ENCODE peak calls at places on chromosomes 12 and 14, in five cellular contexts. One of them, this sample, is unnamed.

GRCh38 chr14:94009767-94010166 is 12.7 kb downstream of the CCDC197 start:
- DNase-seq in type B pancreatic cell: no peak
- DNase-seq in GM12865: peak; percentile 76
- DNase-seq in astrocyte of the spinal cord: peak; percentile 70
- DNase-seq in GM10248: peak; percentile 67
- DNase-seq in this sample: no peak

GRCh38 chr14:94019329-94019728 is 6.8 kb upstream of the OTUB2 start:
- DNase-seq in GM12865: no peak
- DNase-seq in astrocyte of the spinal cord: no peak
- DNase-seq in type B pancreatic cell: no peak
- DNase-seq in GM10248: no peak
- DNase-seq in this sample: no peak

GRCh38 chr12:54359762-54360351 is 4.4 kb downstream of the GPR84 start:
- DNase-seq in GM10248: no peak
- DNase-seq in GM12865: no peak
- DNase-seq in astrocyte of the spinal cord: no peak
- DNase-seq in type B pancreatic cell: no peak
- DNase-seq in this sample: no peak

GRCh38 chr14:35221462-35221861 is 70.7 kb upstream of the PSMA6 start:
- DNase-seq in GM12865: no peak
- DNase-seq in astrocyte of the spinal cord: peak; percentile 25
- DNase-seq in type B pancreatic cell: no peak
- DNase-seq in GM10248: no peak
- DNase-seq in this sample: no peak

GRCh38 chr14:101823511-101824120 is 62.1 kb downstream of the PPP2R5C start:
- DNase-seq in GM12865: peak; percentile 85
- DNase-seq in astrocyte of the spinal cord: no peak
- DNase-seq in GM10248: peak; percentile 41
- DNase-seq in type B pancreatic cell: no peak
- DNase-seq in this sample: no peak

GRCh38 chr12:93197067-93197593 is 180.6 kb upstream of the NUDT4 start:
- DNase-seq in astrocyte of the spinal cord: no peak
- DNase-seq in GM12865: no peak
- DNase-seq in type B pancreatic cell: no peak
- DNase-seq in GM10248: no peak
- DNase-seq in this sample: no peak

GRCh38 chr12:26152507-26153102 is 27.8 kb upstream of the BHLHE41 start:
- DNase-seq in GM10248: no peak
- DNase-seq in type B pancreatic cell: no peak
- DNase-seq in astrocyte of the spinal cord: no peak
- DNase-seq in GM12865: no peak
- DNase-seq in this sample: no peak

GRCh38 chr12:24808651-24809050 is 140.2 kb downstream of the BCAT1 start:
- DNase-seq in GM12865: no peak
- DNase-seq in type B pancreatic cell: no peak
- DNase-seq in astrocyte of the spinal cord: no peak
- DNase-seq in GM10248: no peak
- DNase-seq in this sample: no peak

GRCh38 chr14:22070119-22070982 is 396.7 kb upstream of the OR4E1 start:
- DNase-seq in astrocyte of the spinal cord: no peak
- DNase-seq in type B pancreatic cell: no peak
- DNase-seq in GM12865: peak; percentile 35
- DNase-seq in GM10248: no peak
- DNase-seq in this sample: no peak

GRCh38 chr12:95977764-95978305 is 18.3 kb downstream of the HAL start:
- DNase-seq in GM10248: no peak
- DNase-seq in GM12865: no peak
- DNase-seq in type B pancreatic cell: peak; percentile 22
- DNase-seq in astrocyte of the spinal cord: no peak
- DNase-seq in this sample: no peak

GRCh38 chr14:100900837-100901390 is 2.6 kb downstream of the RTL1 start:
- DNase-seq in astrocyte of the spinal cord: no peak
- DNase-seq in type B pancreatic cell: peak; percentile 73
- DNase-seq in GM12865: no peak
- DNase-seq in GM10248: no peak
- DNase-seq in this sample: no peak

GRCh38 chr12:56115329-56115728 is 1.1 kb upstream of the RPL41 start:
- DNase-seq in type B pancreatic cell: no peak
- DNase-seq in GM10248: no peak
- DNase-seq in GM12865: no peak
- DNase-seq in astrocyte of the spinal cord: peak; percentile 29
- DNase-seq in this sample: no peak

GRCh38 chr12:7542813-7543212 is 39.2 kb upstream of the CD163 start:
- DNase-seq in GM12865: no peak
- DNase-seq in GM10248: no peak
- DNase-seq in type B pancreatic cell: no peak
- DNase-seq in astrocyte of the spinal cord: peak; percentile 7
- DNase-seq in this sample: no peak

GRCh38 chr14:76768201-76768656 is 7.0 kb downstream of the VASH1 start:
- DNase-seq in GM10248: peak; percentile 82
- DNase-seq in GM12865: peak; percentile 74
- DNase-seq in type B pancreatic cell: peak; percentile 52
- DNase-seq in astrocyte of the spinal cord: no peak
- DNase-seq in this sample: no peak

GRCh38 chr12:109053382-109054123 is 1.2 kb downstream of the USP30 start:
- DNase-seq in GM12865: peak; percentile 64
- DNase-seq in GM10248: peak; percentile 73
- DNase-seq in type B pancreatic cell: no peak
- DNase-seq in astrocyte of the spinal cord: no peak
- DNase-seq in this sample: no peak

GRCh38 chr12:50803230-50803629 is 39.3 kb downstream of the ATF1 start:
- DNase-seq in GM10248: no peak
- DNase-seq in type B pancreatic cell: no peak
- DNase-seq in astrocyte of the spinal cord: no peak
- DNase-seq in GM12865: no peak
- DNase-seq in this sample: no peak

GRCh38 chr12:14840616-14841015 is 2.7 kb downstream of the ART4 start:
- DNase-seq in astrocyte of the spinal cord: no peak
- DNase-seq in GM12865: no peak
- DNase-seq in GM10248: no peak
- DNase-seq in type B pancreatic cell: no peak
- DNase-seq in this sample: no peak

DNA sequence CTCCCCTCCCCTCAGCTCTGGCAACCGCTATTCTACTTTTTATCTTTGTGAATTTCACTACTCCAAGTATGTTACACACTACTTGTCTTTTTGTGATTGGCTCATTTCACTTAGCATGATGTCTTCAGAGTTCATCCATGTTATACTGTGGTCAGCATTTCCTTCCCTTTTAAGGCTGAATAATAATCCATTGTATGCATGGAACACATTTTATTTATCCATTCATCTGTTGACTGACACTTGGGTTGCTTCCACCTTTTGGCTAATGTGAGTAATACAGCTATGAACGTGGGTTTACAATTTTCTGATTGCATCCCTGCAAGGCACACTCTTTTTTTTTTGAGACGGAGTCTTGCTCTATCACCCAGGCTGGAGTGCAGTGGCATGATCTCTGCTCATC is 53.0 kb upstream of the FUT8 start:
- DNase-seq in GM10248: no peak
- DNase-seq in astrocyte of the spinal cord: no peak
- DNase-seq in type B pancreatic cell: no peak
- DNase-seq in GM12865: no peak
- DNase-seq in this sample: no peak
- TF ChIP-seq CTCF in GM10248: no peak
- TF ChIP-seq CTCF in astrocyte of the spinal cord: no peak
- TF ChIP-seq CTCF in type B pancreatic cell: no peak
- TF ChIP-seq CTCF in GM12865: no peak
- TF ChIP-seq CTCF in this sample: no peak

DNA sequence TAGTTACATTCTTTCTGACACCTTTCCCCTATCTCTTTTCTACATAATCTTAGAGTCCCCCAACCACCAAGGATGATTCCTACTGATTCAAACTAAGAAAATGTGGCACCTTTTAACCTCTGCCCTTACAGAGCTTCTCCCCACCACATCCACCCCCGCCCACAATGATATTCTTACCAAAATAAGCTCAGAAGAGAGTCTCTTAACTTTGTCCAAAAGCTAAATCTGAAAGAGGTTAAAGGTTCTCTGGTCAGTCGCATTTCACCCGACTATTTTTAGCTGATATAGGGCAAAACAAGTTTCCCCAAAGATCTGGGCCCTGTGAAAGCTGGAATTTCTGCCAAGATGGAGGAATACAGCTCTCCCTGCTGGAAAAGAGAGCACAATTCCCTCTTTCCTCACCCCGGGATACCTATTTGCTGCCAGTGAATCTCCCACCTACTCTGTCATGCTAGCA is 128.6 kb downstream of the ZFP36L1 start:
- DNase-seq in GM12865: peak; percentile 56
- DNase-seq in astrocyte of the spinal cord: no peak
- DNase-seq in GM10248: peak; percentile 41
- DNase-seq in type B pancreatic cell: no peak
- DNase-seq in this sample: peak; percentile 4
- TF ChIP-seq CTCF in GM12865: no peak
- TF ChIP-seq CTCF in astrocyte of the spinal cord: no peak
- TF ChIP-seq CTCF in GM10248: no peak
- TF ChIP-seq CTCF in type B pancreatic cell: no peak
- TF ChIP-seq CTCF in this sample: no peak

GRCh38 chr14:23143911-23144310 is 24.9 kb upstream of the CEBPE start:
- DNase-seq in type B pancreatic cell: no peak
- DNase-seq in astrocyte of the spinal cord: no peak
- DNase-seq in GM10248: no peak
- DNase-seq in GM12865: no peak
- DNase-seq in this sample: no peak
- TF ChIP-seq CTCF in type B pancreatic cell: no peak
- TF ChIP-seq CTCF in astrocyte of the spinal cord: no peak
- TF ChIP-seq CTCF in GM10248: no peak
- TF ChIP-seq CTCF in GM12865: no peak
- TF ChIP-seq CTCF in this sample: no peak

DNA sequence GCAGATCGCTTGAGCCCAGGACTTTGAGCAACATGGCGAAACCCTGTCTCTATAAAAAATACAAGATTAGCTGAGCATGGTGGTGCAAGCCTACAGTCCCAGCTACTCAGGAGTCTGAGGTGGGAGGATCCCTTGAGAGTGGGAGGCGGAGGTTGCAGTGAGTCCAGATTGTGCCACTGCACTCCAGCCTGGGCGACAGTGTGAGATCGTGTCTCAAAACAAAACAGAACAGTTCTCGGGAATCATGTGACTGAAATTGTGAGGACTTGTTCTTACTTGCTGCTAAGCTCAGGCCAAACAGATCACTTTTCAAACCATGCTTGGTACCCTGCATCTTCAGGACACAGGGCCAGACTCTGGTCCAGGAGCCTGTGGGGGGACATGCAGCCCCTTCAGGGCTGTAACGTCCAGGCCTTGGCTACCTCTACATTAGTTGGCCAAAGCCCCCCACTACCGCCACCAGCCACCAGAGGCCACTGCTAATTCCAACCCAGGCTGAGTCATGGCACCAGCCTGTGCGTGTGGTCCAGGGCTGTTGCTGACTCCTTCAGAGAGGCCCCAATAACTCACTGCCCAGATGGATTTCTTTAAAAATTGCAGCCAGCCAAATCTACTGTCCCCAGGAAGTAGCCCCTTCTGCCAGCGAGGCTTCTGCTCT is 33.4 kb upstream of the SYNDIG1L start:
- DNase-seq in GM10248: peak; percentile 57
- DNase-seq in astrocyte of the spinal cord: peak; percentile 51
- DNase-seq in GM12865: peak; percentile 42
- DNase-seq in type B pancreatic cell: no peak
- DNase-seq in this sample: no peak
- TF ChIP-seq CTCF in GM10248: peak; percentile 50
- TF ChIP-seq CTCF in astrocyte of the spinal cord: peak; percentile 84
- TF ChIP-seq CTCF in GM12865: peak; percentile 74
- TF ChIP-seq CTCF in type B pancreatic cell: peak; percentile 72
- TF ChIP-seq CTCF in this sample: no peak

GRCh38 chr14:59570122-59570521 is 6.5 kb downstream of the CCDC175 start:
- DNase-seq in GM10248: no peak
- DNase-seq in type B pancreatic cell: no peak
- DNase-seq in GM12865: no peak
- DNase-seq in astrocyte of the spinal cord: no peak
- DNase-seq in this sample: no peak
- TF ChIP-seq CTCF in GM10248: no peak
- TF ChIP-seq CTCF in type B pancreatic cell: peak; percentile 24
- TF ChIP-seq CTCF in GM12865: no peak
- TF ChIP-seq CTCF in astrocyte of the spinal cord: peak; percentile 23
- TF ChIP-seq CTCF in this sample: no peak

DNA sequence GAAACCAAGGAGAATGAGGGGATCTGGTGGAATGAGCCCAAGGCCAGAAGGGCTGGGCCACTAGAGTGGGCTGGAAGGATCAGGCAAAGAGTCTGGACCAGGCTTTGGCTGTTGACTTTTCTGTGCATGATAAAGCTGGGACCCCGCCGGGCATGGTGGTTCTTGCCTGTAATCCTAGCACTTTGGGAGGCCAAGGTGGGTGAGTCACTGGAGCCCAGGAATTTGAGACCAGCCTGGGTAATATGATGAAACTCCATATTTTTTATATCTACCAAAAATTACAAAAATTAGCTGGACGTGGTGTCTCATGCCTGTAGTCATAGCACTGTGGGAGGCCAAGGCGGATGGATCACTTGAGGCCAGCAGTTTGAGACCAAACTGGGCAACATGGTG is 393 bp upstream of the KLHL33 start:
- DNase-seq in astrocyte of the spinal cord: peak; percentile 61
- DNase-seq in type B pancreatic cell: no peak
- DNase-seq in GM12865: no peak
- DNase-seq in GM10248: no peak
- DNase-seq in this sample: no peak
- TF ChIP-seq CTCF in astrocyte of the spinal cord: no peak
- TF ChIP-seq CTCF in type B pancreatic cell: no peak
- TF ChIP-seq CTCF in GM12865: no peak
- TF ChIP-seq CTCF in GM10248: no peak
- TF ChIP-seq CTCF in this sample: no peak

GRCh38 chr12:125038976-125039625 is 26.1 kb upstream of the AACS start:
- DNase-seq in type B pancreatic cell: no peak
- DNase-seq in GM10248: no peak
- DNase-seq in astrocyte of the spinal cord: no peak
- DNase-seq in GM12865: no peak
- DNase-seq in this sample: no peak
- TF ChIP-seq CTCF in type B pancreatic cell: peak; percentile 31
- TF ChIP-seq CTCF in GM10248: no peak
- TF ChIP-seq CTCF in astrocyte of the spinal cord: no peak
- TF ChIP-seq CTCF in GM12865: no peak
- TF ChIP-seq CTCF in this sample: no peak

DNA sequence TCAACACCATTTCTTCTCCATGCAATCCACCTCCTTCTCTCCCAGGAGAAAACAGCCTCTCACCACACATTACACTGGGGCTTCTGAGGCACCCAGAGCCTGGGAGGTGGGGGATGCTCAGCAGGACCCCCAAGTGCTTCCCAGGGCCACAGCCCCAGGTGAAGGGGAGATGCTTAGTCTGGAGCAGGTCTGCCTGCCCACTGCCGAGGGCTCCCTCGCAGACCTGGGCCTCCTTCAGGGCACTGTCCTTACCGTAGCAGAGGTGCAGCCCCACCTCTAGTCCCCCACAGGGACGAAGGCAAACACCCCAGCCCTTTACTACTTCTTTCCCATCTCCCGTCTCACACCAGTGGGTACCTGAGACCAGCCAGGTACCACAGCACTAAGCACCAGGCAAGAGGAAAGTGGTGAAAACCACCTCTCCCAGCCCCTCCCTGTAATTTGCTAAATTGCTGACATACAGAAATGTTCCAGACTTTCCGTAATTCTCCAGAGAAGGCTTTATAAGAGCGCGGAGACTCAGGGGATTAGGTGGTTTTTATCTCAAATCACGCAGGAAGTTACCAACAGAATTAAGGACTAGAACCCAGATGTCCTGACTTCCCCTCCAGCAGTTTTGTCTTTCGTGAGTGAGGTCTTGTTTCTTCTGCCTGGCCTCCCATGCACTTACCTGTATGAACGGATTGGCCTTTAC is 59.0 kb downstream of the PLEKHG3 start:
- DNase-seq in type B pancreatic cell: no peak
- DNase-seq in GM12865: no peak
- DNase-seq in GM10248: no peak
- DNase-seq in astrocyte of the spinal cord: no peak
- DNase-seq in this sample: no peak
- TF ChIP-seq CTCF in type B pancreatic cell: no peak
- TF ChIP-seq CTCF in GM12865: no peak
- TF ChIP-seq CTCF in GM10248: no peak
- TF ChIP-seq CTCF in astrocyte of the spinal cord: no peak
- TF ChIP-seq CTCF in this sample: no peak